ENCODE peak calls at places on chromosomes 7 and 10, in ten cellular contexts. One of them, this sample, is unnamed.

GRCh38 chr7:33650828-33651227 is 254.5 kb upstream of the BMPER start:
- DNase-seq in lower leg skin: no peak
- DNase-seq in colonic mucosa: no peak
- DNase-seq in neural progenitor cell: no peak
- DNase-seq in fibroblast of pulmonary artery: no peak
- DNase-seq in uterus: no peak
- DNase-seq in body of pancreas: no peak
- DNase-seq in psoas muscle: no peak
- DNase-seq in epithelial cell of esophagus: no peak
- DNase-seq in CD8-positive, alpha-beta T cell: no peak
- DNase-seq in this sample: no peak

GRCh38 chr7:136134503-136134902 is 157.3 kb upstream of the MTPN start:
- DNase-seq in lower leg skin: no peak
- DNase-seq in psoas muscle: no peak
- DNase-seq in neural progenitor cell: peak
- DNase-seq in CD8-positive, alpha-beta T cell: no peak
- DNase-seq in body of pancreas: no peak
- DNase-seq in uterus: no peak
- DNase-seq in epithelial cell of esophagus: peak
- DNase-seq in fibroblast of pulmonary artery: peak
- DNase-seq in colonic mucosa: no peak
- DNase-seq in this sample: no peak

GRCh38 chr7:95088536-95088935 is 181.1 kb downstream of the PPP1R9A start:
- DNase-seq in psoas muscle: no peak
- DNase-seq in epithelial cell of esophagus: peak
- DNase-seq in lower leg skin: no peak
- DNase-seq in body of pancreas: no peak
- DNase-seq in colonic mucosa: no peak
- DNase-seq in fibroblast of pulmonary artery: no peak
- DNase-seq in uterus: no peak
- DNase-seq in CD8-positive, alpha-beta T cell: no peak
- DNase-seq in neural progenitor cell: no peak
- DNase-seq in this sample: no peak

GRCh38 chr7:155988421-155988820 is 176.2 kb upstream of the SHH start:
- DNase-seq in body of pancreas: no peak
- DNase-seq in lower leg skin: no peak
- DNase-seq in CD8-positive, alpha-beta T cell: no peak
- DNase-seq in uterus: no peak
- DNase-seq in colonic mucosa: no peak
- DNase-seq in neural progenitor cell: no peak
- DNase-seq in fibroblast of pulmonary artery: no peak
- DNase-seq in psoas muscle: no peak
- DNase-seq in epithelial cell of esophagus: no peak
- DNase-seq in this sample: no peak

GRCh38 chr7:47689558-47689957 is 107.6 kb upstream of the TNS3 start:
- DNase-seq in uterus: no peak
- DNase-seq in fibroblast of pulmonary artery: no peak
- DNase-seq in epithelial cell of esophagus: no peak
- DNase-seq in CD8-positive, alpha-beta T cell: no peak
- DNase-seq in colonic mucosa: no peak
- DNase-seq in psoas muscle: no peak
- DNase-seq in body of pancreas: no peak
- DNase-seq in neural progenitor cell: no peak
- DNase-seq in lower leg skin: no peak
- DNase-seq in this sample: no peak

GRCh38 chr7:139808846-139809442 is 20.1 kb upstream of the TBXAS1 start:
- DNase-seq in fibroblast of pulmonary artery: no peak
- DNase-seq in epithelial cell of esophagus: peak
- DNase-seq in body of pancreas: no peak
- DNase-seq in colonic mucosa: no peak
- DNase-seq in lower leg skin: no peak
- DNase-seq in uterus: no peak
- DNase-seq in CD8-positive, alpha-beta T cell: no peak
- DNase-seq in psoas muscle: no peak
- DNase-seq in neural progenitor cell: no peak
- DNase-seq in this sample: no peak

GRCh38 chr10:27155073-27155754 is at the start of gene MASTL:
- DNase-seq in neural progenitor cell: peak
- DNase-seq in psoas muscle: peak
- DNase-seq in lower leg skin: peak
- DNase-seq in body of pancreas: peak
- DNase-seq in fibroblast of pulmonary artery: peak
- DNase-seq in CD8-positive, alpha-beta T cell: peak
- DNase-seq in epithelial cell of esophagus: peak
- DNase-seq in colonic mucosa: peak
- DNase-seq in uterus: peak
- DNase-seq in this sample: peak

GRCh38 chr10:73875139-73875475 is 752 bp upstream of the CAMK2G start:
- DNase-seq in uterus: no peak
- DNase-seq in body of pancreas: no peak
- DNase-seq in neural progenitor cell: no peak
- DNase-seq in lower leg skin: no peak
- DNase-seq in CD8-positive, alpha-beta T cell: no peak
- DNase-seq in psoas muscle: no peak
- DNase-seq in colonic mucosa: no peak
- DNase-seq in epithelial cell of esophagus: no peak
- DNase-seq in fibroblast of pulmonary artery: no peak
- DNase-seq in this sample: no peak

DNA sequence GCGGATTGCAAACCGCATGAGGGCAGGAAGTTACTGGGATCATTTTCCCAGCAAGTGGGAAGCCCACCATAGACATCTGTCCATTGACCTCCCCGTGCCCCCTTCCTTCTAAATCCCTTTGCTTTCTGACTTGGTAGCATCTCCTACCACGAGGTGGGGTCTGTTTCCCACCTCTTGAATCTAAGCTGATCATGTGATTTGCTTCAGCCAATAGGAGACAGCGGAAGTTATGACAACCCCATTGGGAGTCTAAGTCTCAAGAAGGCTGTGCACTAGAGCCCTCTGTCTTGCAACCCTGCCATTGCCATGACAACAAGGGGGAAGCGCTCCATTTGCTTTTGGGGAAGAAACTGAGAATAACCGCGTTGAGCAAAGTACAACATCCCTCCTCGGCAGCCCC is 39.2 kb upstream of the CARD11 start:
- DNase-seq in fibroblast of pulmonary artery: no peak
- DNase-seq in body of pancreas: no peak
- DNase-seq in neural progenitor cell: no peak
- DNase-seq in epithelial cell of esophagus: no peak
- DNase-seq in psoas muscle: no peak
- DNase-seq in lower leg skin: no peak
- DNase-seq in CD8-positive, alpha-beta T cell: no peak
- DNase-seq in uterus: no peak
- DNase-seq in colonic mucosa: no peak
- DNase-seq in this sample: no peak
- TF ChIP-seq CTCF in fibroblast of pulmonary artery: no peak
- TF ChIP-seq CTCF in body of pancreas: no peak
- TF ChIP-seq CTCF in neural progenitor cell: no peak
- TF ChIP-seq CTCF in epithelial cell of esophagus: no peak
- TF ChIP-seq CTCF in psoas muscle: no peak
- TF ChIP-seq CTCF in lower leg skin: no peak
- TF ChIP-seq CTCF in CD8-positive, alpha-beta T cell: no peak
- TF ChIP-seq CTCF in uterus: no peak
- TF ChIP-seq CTCF in colonic mucosa: no peak
- TF ChIP-seq CTCF in this sample: no peak

GRCh38 chr10:133391761-133392518 is 2.0 kb upstream of the MTG1 start:
- DNase-seq in CD8-positive, alpha-beta T cell: no peak
- DNase-seq in uterus: no peak
- DNase-seq in fibroblast of pulmonary artery: no peak
- DNase-seq in lower leg skin: no peak
- DNase-seq in body of pancreas: no peak
- DNase-seq in psoas muscle: no peak
- DNase-seq in neural progenitor cell: no peak
- DNase-seq in epithelial cell of esophagus: no peak
- DNase-seq in colonic mucosa: no peak
- DNase-seq in this sample: no peak

GRCh38 chr10:133388265-133388972 is 5.5 kb upstream of the MTG1 start:
- DNase-seq in fibroblast of pulmonary artery: no peak
- DNase-seq in CD8-positive, alpha-beta T cell: no peak
- DNase-seq in neural progenitor cell: no peak
- DNase-seq in epithelial cell of esophagus: no peak
- DNase-seq in colonic mucosa: no peak
- DNase-seq in psoas muscle: no peak
- DNase-seq in body of pancreas: no peak
- DNase-seq in uterus: peak
- DNase-seq in lower leg skin: no peak
- DNase-seq in this sample: no peak

GRCh38 chr10:133388973-133389818 is 4.8 kb upstream of the MTG1 start:
- DNase-seq in fibroblast of pulmonary artery: no peak
- DNase-seq in CD8-positive, alpha-beta T cell: peak
- DNase-seq in colonic mucosa: no peak
- DNase-seq in psoas muscle: no peak
- DNase-seq in lower leg skin: no peak
- DNase-seq in neural progenitor cell: no peak
- DNase-seq in epithelial cell of esophagus: no peak
- DNase-seq in uterus: peak
- DNase-seq in body of pancreas: no peak
- DNase-seq in this sample: no peak

GRCh38 chr10:133391249-133391635 is 2.7 kb upstream of the MTG1 start:
- DNase-seq in uterus: no peak
- DNase-seq in neural progenitor cell: no peak
- DNase-seq in lower leg skin: no peak
- DNase-seq in epithelial cell of esophagus: no peak
- DNase-seq in psoas muscle: no peak
- DNase-seq in CD8-positive, alpha-beta T cell: no peak
- DNase-seq in fibroblast of pulmonary artery: no peak
- DNase-seq in body of pancreas: no peak
- DNase-seq in colonic mucosa: no peak
- DNase-seq in this sample: no peak

DNA sequence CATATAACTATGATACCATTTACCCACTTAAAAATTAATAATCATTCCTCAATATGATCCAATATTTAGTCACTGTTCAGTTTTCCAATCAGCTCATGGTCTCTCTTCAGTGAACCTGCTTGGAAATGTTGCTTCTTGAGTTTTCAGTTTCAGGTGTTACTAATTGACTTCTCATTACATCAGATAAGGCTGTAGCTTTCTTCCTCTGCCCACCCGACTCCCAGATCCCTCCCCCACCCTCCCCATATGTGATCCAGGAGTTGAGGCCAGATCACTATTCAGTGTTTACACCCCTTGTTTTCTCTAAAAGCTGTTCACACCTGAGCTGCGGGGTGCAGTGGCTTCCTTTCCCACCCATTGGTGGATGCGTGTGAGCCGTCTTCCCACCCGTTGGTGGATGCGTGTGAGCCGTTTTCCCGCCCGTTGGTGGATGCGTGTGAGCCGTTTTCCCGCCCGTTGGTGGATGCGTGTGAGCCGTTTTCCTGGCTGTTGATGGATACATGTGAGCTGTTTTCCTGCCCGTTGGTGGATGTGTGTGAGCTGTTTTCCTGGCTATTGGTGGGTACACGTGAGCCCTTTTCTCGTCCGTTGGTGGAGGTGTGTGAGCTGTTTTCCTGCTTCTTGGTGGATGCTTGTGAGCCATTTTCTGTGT is 3.2 kb upstream of the MTG1 start:
- DNase-seq in neural progenitor cell: no peak
- DNase-seq in lower leg skin: no peak
- DNase-seq in epithelial cell of esophagus: no peak
- DNase-seq in colonic mucosa: no peak
- DNase-seq in psoas muscle: no peak
- DNase-seq in body of pancreas: no peak
- DNase-seq in CD8-positive, alpha-beta T cell: no peak
- DNase-seq in fibroblast of pulmonary artery: no peak
- DNase-seq in uterus: peak
- DNase-seq in this sample: no peak
- H3K4me3 ChIP-seq in neural progenitor cell: no peak
- H3K4me3 ChIP-seq in lower leg skin: no peak
- H3K4me3 ChIP-seq in epithelial cell of esophagus: no peak
- H3K4me3 ChIP-seq in colonic mucosa: no peak
- H3K4me3 ChIP-seq in psoas muscle: no peak
- H3K4me3 ChIP-seq in body of pancreas: no peak
- H3K4me3 ChIP-seq in CD8-positive, alpha-beta T cell: no peak
- H3K4me3 ChIP-seq in fibroblast of pulmonary artery: no peak
- H3K4me3 ChIP-seq in uterus: no peak
- H3K4me3 ChIP-seq in this sample: no peak

GRCh38 chr7:157219154-157219553 is 80.4 kb downstream of the UBE3C start:
- DNase-seq in colonic mucosa: no peak
- DNase-seq in uterus: no peak
- DNase-seq in epithelial cell of esophagus: no peak
- DNase-seq in neural progenitor cell: no peak
- DNase-seq in fibroblast of pulmonary artery: no peak
- DNase-seq in CD8-positive, alpha-beta T cell: no peak
- DNase-seq in lower leg skin: no peak
- DNase-seq in body of pancreas: no peak
- DNase-seq in psoas muscle: no peak
- DNase-seq in this sample: no peak

GRCh38 chr7:157220916-157221569 is 82.3 kb downstream of the UBE3C start:
- DNase-seq in epithelial cell of esophagus: no peak
- DNase-seq in fibroblast of pulmonary artery: no peak
- DNase-seq in colonic mucosa: no peak
- DNase-seq in neural progenitor cell: no peak
- DNase-seq in uterus: no peak
- DNase-seq in lower leg skin: no peak
- DNase-seq in CD8-positive, alpha-beta T cell: no peak
- DNase-seq in psoas muscle: no peak
- DNase-seq in body of pancreas: no peak
- DNase-seq in this sample: no peak

GRCh38 chr7:157228864-157229422 is 90.2 kb downstream of the UBE3C start:
- DNase-seq in body of pancreas: peak
- DNase-seq in epithelial cell of esophagus: peak
- DNase-seq in uterus: no peak
- DNase-seq in neural progenitor cell: peak
- DNase-seq in CD8-positive, alpha-beta T cell: peak
- DNase-seq in colonic mucosa: no peak
- DNase-seq in fibroblast of pulmonary artery: peak
- DNase-seq in psoas muscle: no peak
- DNase-seq in lower leg skin: no peak
- DNase-seq in this sample: no peak

DNA sequence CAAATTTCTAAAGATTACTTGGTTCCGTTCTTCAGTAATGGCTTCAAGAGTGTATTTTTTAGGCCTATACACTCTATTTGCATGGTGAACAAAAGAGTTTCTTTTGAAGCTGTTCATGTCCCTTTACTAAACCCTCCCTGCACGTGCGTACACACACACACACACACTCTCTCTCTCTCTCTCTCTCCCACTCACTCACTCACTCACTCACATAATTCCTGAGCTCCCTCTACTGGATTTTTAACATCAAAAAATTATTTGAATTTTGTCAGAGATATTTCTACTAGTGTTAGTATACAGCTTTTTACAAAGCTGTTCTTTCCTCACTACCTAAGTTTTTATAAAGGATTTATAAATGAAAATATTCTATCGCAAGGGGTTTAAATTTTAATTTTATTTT is 85.9 kb downstream of the UBE3C start:
- DNase-seq in body of pancreas: no peak
- DNase-seq in neural progenitor cell: no peak
- DNase-seq in fibroblast of pulmonary artery: peak
- DNase-seq in CD8-positive, alpha-beta T cell: no peak
- DNase-seq in psoas muscle: no peak
- DNase-seq in uterus: no peak
- DNase-seq in epithelial cell of esophagus: peak
- DNase-seq in colonic mucosa: no peak
- DNase-seq in lower leg skin: no peak
- DNase-seq in this sample: no peak
- TF ChIP-seq CTCF in body of pancreas: peak
- TF ChIP-seq CTCF in neural progenitor cell: no peak
- TF ChIP-seq CTCF in fibroblast of pulmonary artery: peak
- TF ChIP-seq CTCF in CD8-positive, alpha-beta T cell: no peak
- TF ChIP-seq CTCF in psoas muscle: no peak
- TF ChIP-seq CTCF in uterus: no peak
- TF ChIP-seq CTCF in epithelial cell of esophagus: no peak
- TF ChIP-seq CTCF in colonic mucosa: no peak
- TF ChIP-seq CTCF in lower leg skin: no peak
- TF ChIP-seq CTCF in this sample: peak

GRCh38 chr10:42952931-42953683 is 123.8 kb upstream of the RET start:
- DNase-seq in epithelial cell of esophagus: no peak
- DNase-seq in CD8-positive, alpha-beta T cell: no peak
- DNase-seq in lower leg skin: peak
- DNase-seq in fibroblast of pulmonary artery: no peak
- DNase-seq in neural progenitor cell: no peak
- DNase-seq in body of pancreas: no peak
- DNase-seq in uterus: no peak
- DNase-seq in colonic mucosa: peak
- DNase-seq in psoas muscle: no peak
- DNase-seq in this sample: no peak

GRCh38 chr10:42949287-42949686 is 127.6 kb upstream of the RET start:
- DNase-seq in fibroblast of pulmonary artery: no peak
- DNase-seq in colonic mucosa: no peak
- DNase-seq in uterus: no peak
- DNase-seq in epithelial cell of esophagus: no peak
- DNase-seq in lower leg skin: no peak
- DNase-seq in body of pancreas: no peak
- DNase-seq in psoas muscle: no peak
- DNase-seq in CD8-positive, alpha-beta T cell: no peak
- DNase-seq in neural progenitor cell: no peak
- DNase-seq in this sample: no peak

GRCh38 chr10:42951486-42952251 is 125.2 kb upstream of the RET start:
- DNase-seq in fibroblast of pulmonary artery: peak
- DNase-seq in lower leg skin: peak
- DNase-seq in epithelial cell of esophagus: no peak
- DNase-seq in body of pancreas: peak
- DNase-seq in psoas muscle: peak
- DNase-seq in uterus: no peak
- DNase-seq in colonic mucosa: peak
- DNase-seq in neural progenitor cell: peak
- DNase-seq in CD8-positive, alpha-beta T cell: no peak
- DNase-seq in this sample: no peak

GRCh38 chr10:42952358-42952757 is 124.5 kb upstream of the RET start:
- DNase-seq in body of pancreas: peak
- DNase-seq in colonic mucosa: peak
- DNase-seq in lower leg skin: peak
- DNase-seq in uterus: no peak
- DNase-seq in CD8-positive, alpha-beta T cell: no peak
- DNase-seq in neural progenitor cell: peak
- DNase-seq in psoas muscle: peak
- DNase-seq in epithelial cell of esophagus: peak
- DNase-seq in fibroblast of pulmonary artery: no peak
- DNase-seq in this sample: no peak

GRCh38 chr10:42950606-42951485 is 126.0 kb upstream of the RET start:
- DNase-seq in neural progenitor cell: no peak
- DNase-seq in uterus: no peak
- DNase-seq in CD8-positive, alpha-beta T cell: no peak
- DNase-seq in lower leg skin: peak
- DNase-seq in epithelial cell of esophagus: no peak
- DNase-seq in fibroblast of pulmonary artery: no peak
- DNase-seq in psoas muscle: no peak
- DNase-seq in colonic mucosa: peak
- DNase-seq in body of pancreas: no peak
- DNase-seq in this sample: no peak
- H3K4me3 ChIP-seq in neural progenitor cell: no peak
- H3K4me3 ChIP-seq in uterus: no peak
- H3K4me3 ChIP-seq in CD8-positive, alpha-beta T cell: no peak
- H3K4me3 ChIP-seq in lower leg skin: no peak
- H3K4me3 ChIP-seq in epithelial cell of esophagus: no peak
- H3K4me3 ChIP-seq in fibroblast of pulmonary artery: no peak
- H3K4me3 ChIP-seq in psoas muscle: no peak
- H3K4me3 ChIP-seq in colonic mucosa: no peak
- H3K4me3 ChIP-seq in body of pancreas: no peak
- H3K4me3 ChIP-seq in this sample: no peak

This sample was measured in AG04450.